ENCODE peak calls at places on chromosome 6, in five cellular contexts. One of them, this sample, is unnamed.

GRCh38 chr6:152052061-152052460 is 244.6 kb downstream of the ESR1 start:
- DNase-seq in type B pancreatic cell: no peak
- DNase-seq in SJSA1: no peak
- DNase-seq in HTR-8/SVneo: no peak
- DNase-seq in stimulated activated CD4-positive, alpha-beta T cell treated with anti-CD3 and anti-CD28 coated beads, Interleukin-4, amount 100 ng/mL, for 24 hours: no peak
- DNase-seq in this sample: no peak

GRCh38 chr6:73523434-73524123 is 2.7 kb upstream of the EEF1A1 start:
- DNase-seq in stimulated activated CD4-positive, alpha-beta T cell treated with anti-CD3 and anti-CD28 coated beads, Interleukin-4, amount 100 ng/mL, for 24 hours: peak
- DNase-seq in HTR-8/SVneo: peak
- DNase-seq in SJSA1: peak
- DNase-seq in type B pancreatic cell: peak
- DNase-seq in this sample: no peak

GRCh38 chr6:21665436-21666199 is 72.1 kb downstream of the SOX4 start:
- DNase-seq in SJSA1: no peak
- DNase-seq in HTR-8/SVneo: no peak
- DNase-seq in type B pancreatic cell: no peak
- DNase-seq in stimulated activated CD4-positive, alpha-beta T cell treated with anti-CD3 and anti-CD28 coated beads, Interleukin-4, amount 100 ng/mL, for 24 hours: no peak
- DNase-seq in this sample: no peak

GRCh38 chr6:68638225-68638900 is 3.3 kb downstream of the ADGRB3 start:
- DNase-seq in HTR-8/SVneo: no peak
- DNase-seq in stimulated activated CD4-positive, alpha-beta T cell treated with anti-CD3 and anti-CD28 coated beads, Interleukin-4, amount 100 ng/mL, for 24 hours: no peak
- DNase-seq in type B pancreatic cell: no peak
- DNase-seq in SJSA1: no peak
- DNase-seq in this sample: no peak

GRCh38 chr6:125844989-125845388 is 54.2 kb downstream of the NCOA7 start:
- DNase-seq in type B pancreatic cell: no peak
- DNase-seq in stimulated activated CD4-positive, alpha-beta T cell treated with anti-CD3 and anti-CD28 coated beads, Interleukin-4, amount 100 ng/mL, for 24 hours: no peak
- DNase-seq in SJSA1: no peak
- DNase-seq in HTR-8/SVneo: no peak
- DNase-seq in this sample: no peak

GRCh38 chr6:137217801-137218472 is 1.2 kb downstream of the IFNGR1 start:
- DNase-seq in SJSA1: no peak
- DNase-seq in type B pancreatic cell: no peak
- DNase-seq in stimulated activated CD4-positive, alpha-beta T cell treated with anti-CD3 and anti-CD28 coated beads, Interleukin-4, amount 100 ng/mL, for 24 hours: no peak
- DNase-seq in HTR-8/SVneo: no peak
- DNase-seq in this sample: no peak

GRCh38 chr6:15442467-15442866 is 196.6 kb downstream of the JARID2 start:
- DNase-seq in SJSA1: no peak
- DNase-seq in stimulated activated CD4-positive, alpha-beta T cell treated with anti-CD3 and anti-CD28 coated beads, Interleukin-4, amount 100 ng/mL, for 24 hours: no peak
- DNase-seq in type B pancreatic cell: no peak
- DNase-seq in HTR-8/SVneo: no peak
- DNase-seq in this sample: no peak

GRCh38 chr6:27667016-27667415 is 194.1 kb upstream of the ZNF184 start:
- DNase-seq in stimulated activated CD4-positive, alpha-beta T cell treated with anti-CD3 and anti-CD28 coated beads, Interleukin-4, amount 100 ng/mL, for 24 hours: no peak
- DNase-seq in type B pancreatic cell: no peak
- DNase-seq in HTR-8/SVneo: no peak
- DNase-seq in SJSA1: no peak
- DNase-seq in this sample: no peak

GRCh38 chr6:89667872-89668556 is 29.5 kb upstream of the LYRM2 start:
- DNase-seq in SJSA1: no peak
- DNase-seq in type B pancreatic cell: no peak
- DNase-seq in HTR-8/SVneo: no peak
- DNase-seq in stimulated activated CD4-positive, alpha-beta T cell treated with anti-CD3 and anti-CD28 coated beads, Interleukin-4, amount 100 ng/mL, for 24 hours: no peak
- DNase-seq in this sample: no peak

GRCh38 chr6:3516094-3516493 is 59.2 kb upstream of the SLC22A23 start:
- DNase-seq in stimulated activated CD4-positive, alpha-beta T cell treated with anti-CD3 and anti-CD28 coated beads, Interleukin-4, amount 100 ng/mL, for 24 hours: no peak
- DNase-seq in HTR-8/SVneo: no peak
- DNase-seq in SJSA1: no peak
- DNase-seq in type B pancreatic cell: no peak
- DNase-seq in this sample: no peak

GRCh38 chr6:117907600-117908245 is 659 bp downstream of the SLC35F1 start:
- DNase-seq in stimulated activated CD4-positive, alpha-beta T cell treated with anti-CD3 and anti-CD28 coated beads, Interleukin-4, amount 100 ng/mL, for 24 hours: no peak
- DNase-seq in HTR-8/SVneo: no peak
- DNase-seq in SJSA1: no peak
- DNase-seq in type B pancreatic cell: peak
- DNase-seq in this sample: no peak

GRCh38 chr6:143755301-143755744 is 77.6 kb downstream of the PHACTR2 start:
- DNase-seq in type B pancreatic cell: no peak
- DNase-seq in HTR-8/SVneo: no peak
- DNase-seq in SJSA1: no peak
- DNase-seq in stimulated activated CD4-positive, alpha-beta T cell treated with anti-CD3 and anti-CD28 coated beads, Interleukin-4, amount 100 ng/mL, for 24 hours: no peak
- DNase-seq in this sample: no peak

GRCh38 chr6:53128842-53129241 is 19.8 kb downstream of the GCM1 start:
- DNase-seq in HTR-8/SVneo: no peak
- DNase-seq in stimulated activated CD4-positive, alpha-beta T cell treated with anti-CD3 and anti-CD28 coated beads, Interleukin-4, amount 100 ng/mL, for 24 hours: no peak
- DNase-seq in SJSA1: no peak
- DNase-seq in type B pancreatic cell: no peak
- DNase-seq in this sample: no peak

GRCh38 chr6:139881251-139881650 is 506.8 kb upstream of the CITED2 start:
- DNase-seq in type B pancreatic cell: no peak
- DNase-seq in SJSA1: no peak
- DNase-seq in stimulated activated CD4-positive, alpha-beta T cell treated with anti-CD3 and anti-CD28 coated beads, Interleukin-4, amount 100 ng/mL, for 24 hours: no peak
- DNase-seq in HTR-8/SVneo: no peak
- DNase-seq in this sample: no peak

GRCh38 chr6:130189691-130190459 is 32.9 kb downstream of the SAMD3 start:
- DNase-seq in SJSA1: no peak
- DNase-seq in type B pancreatic cell: no peak
- DNase-seq in HTR-8/SVneo: no peak
- DNase-seq in stimulated activated CD4-positive, alpha-beta T cell treated with anti-CD3 and anti-CD28 coated beads, Interleukin-4, amount 100 ng/mL, for 24 hours: no peak
- DNase-seq in this sample: no peak

GRCh38 chr6:119147101-119148053 is 68.9 kb upstream of the FAM184A start:
- DNase-seq in HTR-8/SVneo: peak
- DNase-seq in type B pancreatic cell: no peak
- DNase-seq in stimulated activated CD4-positive, alpha-beta T cell treated with anti-CD3 and anti-CD28 coated beads, Interleukin-4, amount 100 ng/mL, for 24 hours: peak
- DNase-seq in SJSA1: peak
- DNase-seq in this sample: peak

GRCh38 chr6:107692351-107692750 is 131.8 kb downstream of the SCML4 start:
- DNase-seq in type B pancreatic cell: no peak
- DNase-seq in stimulated activated CD4-positive, alpha-beta T cell treated with anti-CD3 and anti-CD28 coated beads, Interleukin-4, amount 100 ng/mL, for 24 hours: no peak
- DNase-seq in SJSA1: no peak
- DNase-seq in HTR-8/SVneo: no peak
- DNase-seq in this sample: no peak

GRCh38 chr6:85756982-85757381 is 114.3 kb upstream of the SYNCRIP start:
- DNase-seq in SJSA1: no peak
- DNase-seq in HTR-8/SVneo: peak
- DNase-seq in stimulated activated CD4-positive, alpha-beta T cell treated with anti-CD3 and anti-CD28 coated beads, Interleukin-4, amount 100 ng/mL, for 24 hours: no peak
- DNase-seq in type B pancreatic cell: no peak
- DNase-seq in this sample: no peak

GRCh38 chr6:99073223-99073622 is 125.5 kb upstream of the FBXL4 start:
- DNase-seq in stimulated activated CD4-positive, alpha-beta T cell treated with anti-CD3 and anti-CD28 coated beads, Interleukin-4, amount 100 ng/mL, for 24 hours: no peak
- DNase-seq in SJSA1: no peak
- DNase-seq in type B pancreatic cell: no peak
- DNase-seq in HTR-8/SVneo: no peak
- DNase-seq in this sample: no peak

GRCh38 chr6:165245287-165245686 is 64.1 kb downstream of the C6orf118 start:
- DNase-seq in SJSA1: no peak
- DNase-seq in HTR-8/SVneo: no peak
- DNase-seq in stimulated activated CD4-positive, alpha-beta T cell treated with anti-CD3 and anti-CD28 coated beads, Interleukin-4, amount 100 ng/mL, for 24 hours: no peak
- DNase-seq in type B pancreatic cell: no peak
- DNase-seq in this sample: no peak

GRCh38 chr6:121858310-121858709 is 422.9 kb downstream of the GJA1 start:
- DNase-seq in SJSA1: no peak
- DNase-seq in HTR-8/SVneo: no peak
- DNase-seq in type B pancreatic cell: no peak
- DNase-seq in stimulated activated CD4-positive, alpha-beta T cell treated with anti-CD3 and anti-CD28 coated beads, Interleukin-4, amount 100 ng/mL, for 24 hours: no peak
- DNase-seq in this sample: no peak

GRCh38 chr6:107264357-107264831 is 149.1 kb upstream of the BEND3 start:
- DNase-seq in HTR-8/SVneo: peak
- DNase-seq in SJSA1: no peak
- DNase-seq in stimulated activated CD4-positive, alpha-beta T cell treated with anti-CD3 and anti-CD28 coated beads, Interleukin-4, amount 100 ng/mL, for 24 hours: no peak
- DNase-seq in type B pancreatic cell: no peak
- DNase-seq in this sample: peak

GRCh38 chr6:44594471-44594870 is 207.0 kb downstream of the CDC5L start:
- DNase-seq in SJSA1: no peak
- DNase-seq in type B pancreatic cell: no peak
- DNase-seq in stimulated activated CD4-positive, alpha-beta T cell treated with anti-CD3 and anti-CD28 coated beads, Interleukin-4, amount 100 ng/mL, for 24 hours: no peak
- DNase-seq in HTR-8/SVneo: peak
- DNase-seq in this sample: no peak

GRCh38 chr6:2865270-2866182 is 23.9 kb upstream of the SERPINB1 start:
- DNase-seq in stimulated activated CD4-positive, alpha-beta T cell treated with anti-CD3 and anti-CD28 coated beads, Interleukin-4, amount 100 ng/mL, for 24 hours: no peak
- DNase-seq in type B pancreatic cell: no peak
- DNase-seq in SJSA1: no peak
- DNase-seq in HTR-8/SVneo: no peak
- DNase-seq in this sample: no peak